ENCODE peak calls at places on chromosome 13, in five cellular contexts. L, R, U, D and S are unnamed samples.

GRCh38 chr13:112643759-112644459 is 45.9 kb upstream of the ATP11A start:
- DNase-seq in L (no peak), R (no peak), U (no peak), D (peak), S (no peak)

GRCh38 chr13:110869805-110870706 is 44.8 kb downstream of the ANKRD10 start:
- DNase-seq in L (peak), R (peak), U (no peak), D (peak), S (peak)

GRCh38 chr13:93788456-93788855 is 561.8 kb downstream of the GPC6 start:
- DNase-seq in L (no peak), R (no peak), U (no peak), D (peak), S (no peak)

GRCh38 chr13:39251340-39251739 is 213.1 kb downstream of the NHLRC3 start:
- DNase-seq in L (no peak), R (no peak), U (no peak), D (no peak), S (no peak)

GRCh38 chr13:39417643-39418042 is 185.3 kb downstream of the LHFPL6 start:
- DNase-seq in L (no peak), R (no peak), U (no peak), D (no peak), S (peak)

GRCh38 chr13:44758595-44759221 is 182.6 kb upstream of the TSC22D1 start:
- DNase-seq in L (no peak), R (no peak), U (no peak), D (peak), S (no peak)

GRCh38 chr13:94168784-94169512 is 310.5 kb downstream of the DCT start:
- DNase-seq in L (no peak), R (no peak), U (no peak), D (no peak), S (no peak)

GRCh38 chr13:45108716-45109706 is 11.3 kb upstream of the GTF2F2 start:
- DNase-seq in L (peak), R (no peak), U (peak), D (no peak), S (no peak)

GRCh38 chr13:50080158-50080855 is 65.1 kb downstream of the KCNRG start:
- DNase-seq in L (peak), R (peak), U (no peak), D (peak), S (no peak)

GRCh38 chr13:42893346-42893745 is 98.7 kb downstream of the EPSTI1 start:
- DNase-seq in L (no peak), R (no peak), U (no peak), D (no peak), S (no peak)

GRCh38 chr13:34430294-34430693 is 511.8 kb upstream of the NBEA start:
- DNase-seq in L (no peak), R (no peak), U (no peak), D (no peak), S (no peak)

GRCh38 chr13:79404985-79405384 is 1.1 kb downstream of the RBM26 start:
- DNase-seq in L (peak), R (no peak), U (no peak), D (no peak), S (no peak)

GRCh38 chr13:42762917-42763316 is 18.5 kb upstream of the FAM216B start:
- DNase-seq in L (no peak), R (no peak), U (no peak), D (no peak), S (no peak)

GRCh38 chr13:114067381-114067885 is 65.0 kb downstream of the RASA3 start:
- DNase-seq in L (no peak), R (no peak), U (peak), D (no peak), S (no peak)

GRCh38 chr13:110044521-110045200 is 258.3 kb upstream of the IRS2 start:
- DNase-seq in L (no peak), R (peak), U (no peak), D (no peak), S (no peak)

GRCh38 chr13:76937416-76937815 is 10.9 kb upstream of the ACOD1 start:
- DNase-seq in L (no peak), R (no peak), U (no peak), D (no peak), S (no peak)

GRCh38 chr13:31452525-31452924 is 252.8 kb downstream of the B3GLCT start:
- DNase-seq in L (no peak), R (no peak), U (no peak), D (no peak), S (peak)

GRCh38 chr13:19818223-19818842 is 35.6 kb upstream of the PSPC1 start:
- DNase-seq in L (peak), R (peak), U (no peak), D (peak), S (peak)

GRCh38 chr13:104357174-104357573 is 1291.0 kb upstream of the SLC10A2 start:
- DNase-seq in L (no peak), R (peak), U (no peak), D (no peak), S (no peak)

DNA sequence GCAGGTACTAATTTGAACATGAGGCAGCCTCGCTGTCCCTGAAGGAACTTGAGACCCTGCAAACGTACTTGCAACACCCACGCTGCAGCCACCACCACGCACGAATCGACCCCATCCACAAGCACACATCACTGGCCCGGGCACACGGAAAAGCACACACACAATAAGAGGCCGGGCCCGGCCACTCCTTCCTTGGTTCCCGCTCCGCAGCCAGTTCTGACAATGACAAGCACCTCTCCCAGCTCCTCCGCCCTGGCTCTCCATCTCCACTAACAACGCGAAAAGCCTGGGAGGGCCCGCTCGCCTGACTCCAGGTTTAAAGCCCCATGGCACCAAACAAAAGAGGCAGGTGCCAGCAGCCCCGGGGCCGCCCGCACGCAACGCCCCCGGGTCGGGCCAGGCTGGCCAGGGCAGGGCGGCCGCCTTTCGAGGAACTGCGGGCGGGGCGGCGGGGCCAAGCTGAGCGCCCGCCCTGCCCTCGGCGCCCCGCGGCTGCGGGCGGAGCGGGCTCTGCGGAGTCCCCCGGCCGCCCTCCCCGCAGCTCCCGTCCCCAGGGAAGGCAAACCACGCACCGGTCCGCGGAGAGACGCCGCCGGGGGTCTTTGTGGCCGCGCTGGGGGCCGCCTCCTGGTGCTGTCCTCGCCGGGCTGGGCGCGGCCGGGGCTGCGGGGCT is 504 bp downstream of the DCLK1 start:
- DNase-seq in L (no peak), R (peak), U (no peak), D (no peak), S (no peak)
- TF ChIP-seq USF2 in L (no peak), R (no peak), U (no peak), D (no peak), S (no peak)

GRCh38 chr13:89574077-89574476 is 1773.4 kb upstream of the MIR17HG start:
- DNase-seq in L (no peak), R (no peak), U (no peak), D (no peak), S (no peak)

GRCh38 chr13:89568276-89568675 is 1779.2 kb upstream of the MIR17HG start:
- DNase-seq in L (no peak), R (no peak), U (no peak), D (no peak), S (no peak)

GRCh38 chr13:89567025-89567424 is 1780.5 kb upstream of the MIR17HG start:
- DNase-seq in L (no peak), R (no peak), U (no peak), D (no peak), S (no peak)

GRCh38 chr13:89568746-89569145 is 1778.7 kb upstream of the MIR17HG start:
- DNase-seq in L (no peak), R (no peak), U (no peak), D (no peak), S (no peak)

GRCh38 chr13:89571676-89572075 is 1775.8 kb upstream of the MIR17HG start:
- DNase-seq in L (no peak), R (no peak), U (no peak), D (no peak), S (no peak)
- TF ChIP-seq YY1 in L (no peak), R (no peak), U (no peak), D (no peak), S (no peak)

DNA sequence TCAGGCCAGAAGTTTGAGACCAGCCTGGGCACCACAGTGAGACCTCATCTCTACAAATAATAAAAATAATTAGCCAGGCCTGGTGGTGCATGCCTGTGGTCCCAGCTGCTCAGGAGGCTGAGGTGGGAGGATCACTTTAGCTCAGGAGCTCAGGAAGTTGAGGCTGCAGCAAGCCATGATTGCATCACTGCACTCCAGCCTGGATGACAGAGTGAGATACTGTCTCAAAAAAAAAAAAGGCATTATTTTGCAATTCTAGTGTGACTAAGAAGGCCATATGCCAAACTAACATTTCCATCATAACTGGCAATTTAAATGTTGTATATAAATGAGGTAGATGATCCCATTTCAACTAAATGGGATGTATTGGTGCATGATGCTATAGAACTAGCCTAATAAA is 632.8 kb upstream of the KLF12 start:
- DNase-seq in L (no peak), R (no peak), U (no peak), D (no peak), S (no peak)
- TF ChIP-seq USF2 in L (no peak), R (no peak), U (no peak), D (no peak), S (no peak)

GRCh38 chr13:74248477-74248876 is 114.3 kb upstream of the KLF12 start:
- DNase-seq in L (no peak), R (no peak), U (no peak), D (no peak), S (no peak)

GRCh38 chr13:74246398-74246975 is 112.3 kb upstream of the KLF12 start:
- DNase-seq in L (no peak), R (no peak), U (no peak), D (no peak), S (no peak)

DNA sequence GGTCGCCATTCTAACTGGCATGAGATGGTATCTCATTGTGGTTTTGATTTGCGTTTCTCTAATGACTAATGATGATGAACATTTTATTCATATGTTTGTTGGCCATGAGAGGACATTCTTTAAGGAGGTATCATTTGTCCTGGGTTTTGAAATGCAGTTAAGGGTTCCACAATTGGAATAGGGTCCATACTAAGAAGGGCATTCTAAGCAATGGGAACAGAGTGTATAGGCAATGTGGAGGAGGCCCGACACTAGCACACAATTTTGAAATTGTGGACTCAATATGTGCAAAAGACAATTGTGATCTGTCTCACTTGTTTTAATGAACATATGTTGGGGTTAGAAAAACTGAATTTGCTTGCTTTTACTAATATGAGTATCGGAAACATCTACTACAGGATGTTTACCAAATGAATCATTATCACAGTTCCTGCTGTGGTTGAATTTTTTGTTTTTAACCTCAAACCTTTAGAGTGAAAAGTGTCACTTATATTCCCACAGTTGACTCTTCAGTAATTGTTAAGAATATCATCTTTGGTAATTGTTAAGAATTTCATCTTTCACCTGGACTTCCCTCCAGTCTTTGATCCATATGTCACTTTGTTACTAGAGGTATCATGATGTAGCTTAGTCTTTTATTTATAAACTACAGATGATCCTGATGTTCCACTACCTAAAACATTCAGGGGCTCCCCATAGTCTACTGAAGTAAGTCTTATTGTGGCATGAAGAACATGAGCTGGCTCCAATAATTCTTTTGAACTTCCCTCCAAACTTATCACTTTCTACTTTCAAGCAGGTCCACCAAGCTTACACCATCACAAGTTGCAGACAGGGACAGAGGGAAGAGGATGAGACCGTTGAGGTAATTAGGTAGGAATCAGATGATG is 109.7 kb upstream of the KLF12 start:
- DNase-seq in L (no peak), R (no peak), U (no peak), D (no peak), S (no peak)
- TF ChIP-seq YY1 in L (no peak), R (peak), U (no peak), D (no peak), S (no peak)

DNA sequence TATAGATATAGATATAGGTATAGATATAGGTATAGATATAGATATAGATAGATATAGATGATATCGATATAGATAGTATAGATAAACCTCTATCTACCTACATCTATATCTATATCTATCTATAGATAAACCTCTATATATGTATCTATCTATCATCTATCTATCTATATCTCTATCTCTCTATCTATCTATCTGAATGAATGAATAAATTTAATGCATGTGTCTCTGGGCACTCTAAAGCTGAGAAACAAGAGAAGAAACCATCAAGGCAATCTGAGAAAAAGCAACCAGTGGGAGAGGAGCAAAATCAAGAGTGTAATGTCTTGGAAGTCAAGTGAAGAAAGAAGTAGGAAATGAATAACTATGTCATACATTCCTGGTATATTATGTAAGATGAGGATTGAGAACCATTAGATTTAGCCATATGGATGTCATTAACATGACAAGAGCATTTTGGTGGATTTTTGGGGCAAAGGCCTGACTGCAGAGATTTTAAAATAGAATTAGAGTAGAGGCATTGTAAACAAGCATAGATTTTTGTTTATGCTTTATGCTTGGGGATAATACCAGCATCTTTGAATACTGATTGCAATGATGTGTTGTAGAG is 1262.7 kb upstream of the MIR17HG start:
- DNase-seq in L (no peak), R (no peak), U (no peak), D (no peak), S (no peak)
- TF ChIP-seq USF2 in L (no peak), R (no peak), U (no peak), D (no peak), S (no peak)

DNA sequence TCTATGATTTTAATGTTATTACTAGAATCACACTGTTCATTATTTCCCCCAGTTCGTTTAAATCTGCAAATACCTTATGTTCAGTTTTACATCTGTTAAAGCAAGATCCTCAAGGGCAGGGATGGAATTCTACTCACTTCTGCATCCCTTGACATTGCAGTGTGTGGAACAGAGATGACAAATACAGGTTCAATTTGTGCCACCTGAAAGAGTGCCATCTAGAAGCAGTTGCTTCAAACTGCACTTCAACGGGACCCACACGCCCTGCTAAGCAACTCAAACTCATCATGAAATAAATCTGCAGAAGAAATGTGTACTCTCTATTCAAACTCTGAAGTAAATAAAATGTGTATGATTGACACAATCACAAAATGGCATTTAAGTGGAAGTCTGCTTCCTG is 44.5 kb downstream of the RUBCNL start:
- DNase-seq in L (no peak), R (no peak), U (no peak), D (no peak), S (no peak)
- TF ChIP-seq YY1 in L (no peak), R (no peak), U (no peak), D (no peak), S (no peak)